ENCODE peak calls at places on chromosomes 13 and 19, in five cellular contexts. P is heart right ventricle, U is left ventricle myocardium inferior, Z is fibroblast of lung, B is stomach. D is an unnamed sample.

GRCh38 chr13:113211774-113212173 is 2.4 kb downstream of the CUL4A start:
- DNase-seq in U (no peak), P (peak; percentile 25), Z (no peak), B (no peak), D (peak; percentile 7)

GRCh38 chr13:27405521-27406134 is 18.8 kb upstream of the GTF3A start:
- DNase-seq in P (no peak), B (no peak), Z (no peak), U (no peak), D (no peak)

GRCh38 chr19:37218592-37218935 is 550 bp downstream of the ZNF383 start:
- DNase-seq in B (no peak), Z (peak; percentile 72), P (no peak), U (no peak), D (no peak)

GRCh38 chr19:12293771-12294307 is 844 bp downstream of the ZNF44 start:
- DNase-seq in B (peak; percentile 92), P (peak; percentile 53), U (peak; percentile 50), Z (peak; percentile 59), D (peak; percentile 76)

GRCh38 chr13:113506025-113506685 is 15.6 kb upstream of the DCUN1D2 start:
- DNase-seq in P (no peak), U (no peak), Z (no peak), B (no peak), D (no peak)

GRCh38 chr13:70310720-70311119 is 202.5 kb upstream of the KLHL1 start:
- DNase-seq in P (no peak), U (no peak), Z (peak; percentile 13), B (peak; percentile 39), D (peak; percentile 0)

GRCh38 chr19:38318595-38319142 is 976 bp upstream of the KCNK6 start:
- DNase-seq in P (peak; percentile 50), U (peak; percentile 55), B (no peak), Z (no peak), D (no peak)

GRCh38 chr13:34941835-34942731 is at the start of gene NBEA:
- DNase-seq in P (peak; percentile 87), Z (peak; percentile 63), U (peak; percentile 77), B (peak; percentile 74), D (peak; percentile 81)

GRCh38 chr19:15260939-15261338 is 28.7 kb upstream of the EPHX3 start:
- DNase-seq in P (no peak), B (no peak), Z (no peak), U (no peak), D (no peak)

GRCh38 chr13:104106705-104107393 is 1040.6 kb upstream of the SLC10A2 start:
- DNase-seq in U (no peak), Z (peak; percentile 75), P (no peak), B (no peak), D (no peak)

GRCh38 chr13:24053505-24054251 is 106.8 kb upstream of the SPATA13 start:
- DNase-seq in Z (peak; percentile 60), P (no peak), U (no peak), B (peak; percentile 75), D (peak; percentile 78)

GRCh38 chr13:96844195-96844594 is 150.1 kb downstream of the OXGR1 start:
- DNase-seq in Z (no peak), U (no peak), B (no peak), P (no peak), D (no peak)

GRCh38 chr13:51364404-51365008 is 25.0 kb downstream of the SERPINE3 start:
- DNase-seq in U (no peak), B (no peak), Z (peak; percentile 90), P (no peak), D (no peak)

GRCh38 chr19:14495678-14496028 is 274 bp downstream of the GIPC1 start:
- DNase-seq in Z (no peak), U (no peak), B (no peak), P (no peak), D (no peak)

GRCh38 chr13:37752156-37752555 is 117.4 kb downstream of the TRPC4 start:
- DNase-seq in P (no peak), U (no peak), Z (peak; percentile 29), B (no peak), D (no peak)

GRCh38 chr13:50203256-50204083 is 188.2 kb downstream of the KCNRG start:
- DNase-seq in U (no peak), B (no peak), Z (no peak), P (no peak), D (no peak)

GRCh38 chr19:7862413-7862951 is 11.7 kb downstream of the PRR36 start:
- DNase-seq in U (peak; percentile 35), P (peak; percentile 63), B (peak; percentile 57), Z (peak; percentile 42), D (peak; percentile 84)

DNA sequence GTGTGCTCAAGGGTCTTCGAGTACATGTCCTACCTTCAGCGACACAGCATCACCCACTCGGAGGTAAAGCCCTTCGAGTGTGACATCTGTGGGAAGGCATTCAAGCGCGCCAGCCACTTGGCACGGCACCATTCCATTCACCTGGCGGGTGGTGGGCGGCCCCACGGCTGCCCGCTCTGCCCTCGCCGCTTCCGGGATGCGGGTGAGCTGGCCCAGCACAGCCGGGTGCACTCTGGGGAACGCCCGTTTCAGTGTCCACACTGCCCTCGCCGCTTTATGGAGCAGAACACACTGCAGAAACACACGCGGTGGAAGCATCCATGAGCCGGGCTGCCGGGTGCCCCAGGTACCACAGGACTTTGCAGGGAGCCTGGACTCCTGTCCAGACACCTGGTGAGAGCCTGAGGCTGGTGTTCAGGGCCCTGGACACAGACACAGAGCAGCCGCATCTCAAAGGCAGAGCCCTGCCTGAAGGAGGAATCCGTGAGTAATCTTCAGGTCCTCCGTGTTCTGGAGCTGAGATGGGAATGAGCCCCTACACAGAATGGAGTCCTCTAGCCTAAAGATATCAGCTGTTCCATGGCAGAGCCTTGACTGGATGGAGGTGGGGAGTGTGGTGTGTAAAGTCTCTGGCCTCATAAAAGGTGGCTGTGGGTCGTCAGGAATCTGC is 1.5 kb downstream of the ZNF581 start:
- DNase-seq in U (no peak), B (no peak), P (no peak), Z (no peak), D (peak; percentile 54)
- H3K4me3 ChIP-seq in U (peak overlapping the region; percentile 93), B (peak overlapping the region; percentile 98), P (no peak overlapping the region), Z (peak overlapping the region; percentile 87), D (peak overlapping the region; percentile 98)

GRCh38 chr13:20702945-20703784 is at the start of gene IL17D:
- DNase-seq in B (no peak), P (no peak), U (no peak), Z (no peak), D (peak; percentile 57)

GRCh38 chr13:20703785-20704458 is 423 bp downstream of the IL17D start:
- DNase-seq in B (peak; percentile 84), Z (peak; percentile 77), U (peak; percentile 68), P (peak; percentile 76), D (peak; percentile 90)

GRCh38 chr13:20706661-20707060 is 3.2 kb downstream of the IL17D start:
- DNase-seq in B (no peak), Z (no peak), P (no peak), U (no peak), D (no peak)

GRCh38 chr13:20702530-20702929 is 969 bp upstream of the IL17D start:
- DNase-seq in U (no peak), P (no peak), B (no peak), Z (no peak), D (peak; percentile 7)

GRCh38 chr13:20704459-20705069 is 1.1 kb downstream of the IL17D start:
- DNase-seq in U (no peak), P (no peak), B (no peak), Z (no peak), D (no peak)
- H3K4me3 ChIP-seq in U (peak overlapping the region; percentile 79), P (peak overlapping the region; percentile 52), B (peak overlapping the region; percentile 73), Z (no peak overlapping the region), D (peak overlapping the region; percentile 6)

GRCh38 chr19:3283246-3283751 is 58.8 kb downstream of the CELF5 start:
- DNase-seq in U (no peak), B (no peak), Z (no peak), P (no peak), D (no peak)

GRCh38 chr19:3284759-3285646 is 60.5 kb downstream of the CELF5 start:
- DNase-seq in Z (peak; percentile 25), B (peak; percentile 98), U (peak; percentile 21), P (no peak), D (peak; percentile 73)

GRCh38 chr19:3287814-3288213 is 63.4 kb downstream of the CELF5 start:
- DNase-seq in P (no peak), U (no peak), Z (no peak), B (no peak), D (no peak)

GRCh38 chr19:3283886-3284657 is 59.6 kb downstream of the CELF5 start:
- DNase-seq in P (no peak), Z (no peak), U (no peak), B (no peak), D (no peak)

DNA sequence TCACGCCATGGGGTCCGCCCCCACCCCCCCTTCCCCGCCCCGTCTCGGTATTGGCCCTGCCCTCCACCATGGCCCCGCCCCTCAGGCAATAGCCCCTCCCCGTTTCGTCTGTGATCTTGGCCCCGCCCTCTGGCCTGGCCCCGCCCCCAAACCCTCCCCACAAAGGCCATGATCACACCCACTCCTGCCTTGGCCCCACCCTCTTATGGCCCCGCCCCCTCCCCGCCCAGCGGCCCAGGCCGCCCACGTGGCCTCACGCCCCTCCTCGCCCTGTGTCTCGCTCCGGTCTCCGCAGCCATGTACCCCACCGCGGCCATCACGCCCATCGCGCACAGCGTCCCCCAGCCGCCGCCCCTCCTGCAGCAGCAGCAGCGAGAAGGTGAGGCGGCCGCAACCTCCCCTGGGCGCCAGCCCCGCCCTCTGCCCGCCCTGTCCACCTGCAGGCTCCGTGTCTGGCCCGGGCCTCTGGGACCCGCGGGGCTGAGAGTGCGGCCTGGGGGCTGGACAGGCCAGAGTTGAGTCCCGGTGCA is 61.3 kb downstream of the CELF5 start:
- DNase-seq in B (no peak), Z (peak; percentile 5), U (no peak), P (no peak), D (no peak)
- H3K4me3 ChIP-seq in B (peak overlapping the region; percentile 34), Z (no peak overlapping the region), U (peak overlapping the region; percentile 19), P (no peak overlapping the region), D (no peak overlapping the region)

GRCh38 chr19:55299991-55300390 is 16.2 kb downstream of the BRSK1 start:
- DNase-seq in U (no peak), B (no peak), P (no peak), Z (no peak), D (no peak)

GRCh38 chr19:55300821-55301458 is 17.1 kb downstream of the BRSK1 start:
- DNase-seq in Z (no peak), U (no peak), B (no peak), P (no peak), D (no peak)

GRCh38 chr19:55303477-55303876 is 19.7 kb downstream of the BRSK1 start:
- DNase-seq in B (no peak), P (no peak), U (no peak), Z (no peak), D (no peak)

GRCh38 chr19:55304279-55304978 is 20.6 kb downstream of the BRSK1 start:
- DNase-seq in Z (peak; percentile 23), B (peak; percentile 46), P (no peak), U (no peak), D (peak; percentile 72)

DNA sequence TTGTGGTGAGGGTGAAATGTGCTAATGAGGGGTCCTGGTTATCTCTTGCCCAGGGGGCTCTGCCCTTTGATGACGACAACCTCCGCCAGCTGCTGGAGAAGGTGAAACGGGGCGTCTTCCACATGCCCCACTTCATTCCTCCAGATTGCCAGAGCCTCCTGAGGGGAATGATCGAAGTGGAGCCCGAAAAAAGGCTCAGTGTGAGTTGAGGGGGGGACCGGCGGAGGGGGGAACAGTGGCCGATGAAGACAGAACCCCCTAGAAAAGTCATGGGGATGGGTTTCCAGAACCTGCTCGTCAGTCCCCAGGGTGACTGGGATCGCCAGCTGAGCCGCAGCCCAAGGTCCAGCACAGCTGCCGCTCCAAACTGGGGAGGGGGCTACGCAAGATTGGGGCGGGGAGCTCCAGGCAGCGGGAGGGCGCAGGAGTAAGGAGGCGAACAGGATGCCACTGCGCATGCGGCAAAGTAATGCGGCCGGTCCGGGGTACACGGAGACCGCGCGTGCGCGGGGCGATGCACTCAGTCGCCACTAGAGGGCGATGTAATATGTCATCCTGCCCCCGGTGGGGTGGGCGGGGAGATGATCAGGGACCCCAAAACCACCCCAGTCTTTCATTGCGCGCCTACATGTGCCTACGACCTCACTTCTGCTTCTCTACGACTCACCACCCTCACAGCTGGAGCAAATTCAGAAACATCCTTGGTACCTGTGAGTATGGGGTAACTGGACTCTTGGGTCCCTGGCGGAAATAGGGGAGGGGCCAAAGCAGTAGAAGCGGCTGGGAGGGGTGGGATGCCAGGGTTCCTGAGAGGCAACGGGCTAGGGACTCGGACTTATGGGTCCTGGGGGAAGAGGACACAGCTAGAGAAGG is 17.9 kb downstream of the BRSK1 start:
- DNase-seq in Z (peak; percentile 47), U (peak; percentile 87), P (peak; percentile 93), B (peak; percentile 91), D (peak; percentile 91)
- H3K4me3 ChIP-seq in Z (peak overlapping the region; percentile 19), U (peak overlapping the region; percentile 61), P (peak overlapping the region; percentile 43), B (peak overlapping the region; percentile 36), D (peak overlapping the region; percentile 56)

D was measured in OCI-LY7.